ENCODE peak calls at places on chromosomes 6 and 20, in seven cellular contexts. P, I, Z, B, Y, X and E are unnamed samples. For H3K36me3, the result is how much of the 10 kb centered on the place peaks cover.

GRCh38 chr6:133341607-133342158 is 100.5 kb downstream of the EYA4 start:
- DNase-seq in P (no peak), I (no peak), Z (no peak), B (no peak), Y (peak), X (peak), E (no peak)

GRCh38 chr6:82786251-82786650 is 279.4 kb downstream of the UBE3D start:
- DNase-seq in P (no peak), I (no peak), Z (no peak), B (no peak), Y (no peak), X (no peak), E (no peak)

GRCh38 chr20:11181964-11182363 is 508.2 kb upstream of the JAG1 start:
- DNase-seq in P (no peak), I (no peak), Z (no peak), B (no peak), Y (no peak), X (no peak), E (no peak)

GRCh38 chr6:145798530-145798929 is 16.1 kb downstream of the FBXO30 start:
- DNase-seq in P (no peak), I (no peak), Z (no peak), B (no peak), Y (no peak), X (peak), E (no peak)

GRCh38 chr20:60463798-60464197 is 505.6 kb downstream of the CDH26 start:
- DNase-seq in P (no peak), I (no peak), Z (no peak), B (no peak), Y (no peak), X (no peak), E (no peak)

GRCh38 chr6:45625191-45625664 is 247.5 kb upstream of the SUPT3H start:
- DNase-seq in P (no peak), I (no peak), Z (no peak), B (no peak), Y (no peak), X (peak), E (no peak)

GRCh38 chr6:134822920-134823430 is 126.9 kb downstream of the ALDH8A1 start:
- DNase-seq in P (peak), I (peak), Z (peak), B (peak), Y (peak), X (peak), E (peak)

GRCh38 chr6:56385981-56386593 is 138.7 kb upstream of the COL21A1 start:
- DNase-seq in P (no peak), I (no peak), Z (no peak), B (no peak), Y (no peak), X (no peak), E (no peak)

GRCh38 chr6:46799657-46800056 is 6.5 kb downstream of the MEP1A start:
- DNase-seq in P (no peak), I (no peak), Z (no peak), B (no peak), Y (no peak), X (no peak), E (no peak)

GRCh38 chr6:16136536-16137450 is 7.9 kb downstream of the MYLIP start:
- DNase-seq in P (no peak), I (no peak), Z (no peak), B (no peak), Y (no peak), X (peak), E (no peak)

DNA sequence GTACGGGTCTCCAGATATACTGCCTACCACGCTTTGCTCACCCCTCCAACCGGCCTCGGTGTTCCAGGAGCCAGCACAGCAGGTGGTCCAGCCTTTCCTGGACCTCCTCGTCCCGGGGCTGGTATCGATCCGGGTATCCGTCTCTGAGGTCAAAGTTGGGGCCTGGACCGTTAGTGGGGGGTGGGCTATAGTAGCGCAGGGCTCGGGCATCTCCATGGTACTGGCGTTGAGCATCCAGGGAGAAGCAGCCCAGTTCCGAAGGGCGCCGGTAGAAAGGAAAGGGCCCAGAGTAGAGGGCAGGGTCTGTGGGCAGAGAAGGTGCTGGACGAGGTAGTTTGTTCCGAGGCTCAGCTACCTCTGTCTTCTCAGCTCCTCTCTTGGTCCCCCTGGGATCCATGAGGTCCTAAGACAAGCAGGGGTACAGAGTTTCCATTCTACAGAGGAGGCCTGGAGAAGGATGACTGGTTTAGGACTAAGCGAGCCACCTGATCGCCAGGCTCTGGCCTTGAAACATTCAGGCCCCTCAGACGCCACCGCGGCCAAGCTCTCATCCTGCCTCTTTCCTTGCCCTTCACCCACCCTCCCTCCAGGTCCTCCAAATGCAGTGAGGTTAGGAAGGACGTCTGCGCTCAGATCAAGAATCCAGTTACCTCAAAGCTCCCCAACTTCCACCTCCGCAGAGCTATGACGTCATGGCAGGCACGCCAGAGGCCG is 502 bp downstream of the DXO start:
- DNase-seq in P (no peak), I (peak), Z (no peak), B (no peak), Y (no peak), X (no peak), E (no peak)
- H3K4me3 ChIP-seq in P (peak), I (peak), Z (peak), B (peak), Y (peak), X (peak), E (peak)

DNA sequence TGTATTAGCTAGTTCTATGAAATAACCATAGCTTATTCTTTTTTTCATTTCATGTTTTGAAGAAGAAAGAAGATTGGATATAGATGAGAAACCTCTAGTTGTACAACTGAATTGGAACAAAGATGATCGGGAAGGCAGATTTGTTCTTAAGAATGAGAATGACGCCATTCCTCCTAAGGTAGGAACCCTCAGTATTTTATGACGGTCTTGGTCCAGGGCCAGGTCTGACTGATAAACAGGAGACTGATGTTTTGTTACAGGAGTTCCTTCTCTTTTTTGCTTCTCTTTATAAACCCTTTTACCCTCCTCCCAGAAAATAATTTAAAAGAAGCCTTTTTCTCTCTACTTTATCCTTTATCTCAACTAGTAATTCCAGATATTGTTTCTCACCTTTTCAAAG is 43.6 kb downstream of the AFDN start:
- DNase-seq in P (no peak), I (no peak), Z (no peak), B (no peak), Y (no peak), X (no peak), E (no peak)
- H3K36me3 ChIP-seq in P (under half), I (under half), Z (half or more), B (under half), Y (under half), X (under half), E (under half)

DNA sequence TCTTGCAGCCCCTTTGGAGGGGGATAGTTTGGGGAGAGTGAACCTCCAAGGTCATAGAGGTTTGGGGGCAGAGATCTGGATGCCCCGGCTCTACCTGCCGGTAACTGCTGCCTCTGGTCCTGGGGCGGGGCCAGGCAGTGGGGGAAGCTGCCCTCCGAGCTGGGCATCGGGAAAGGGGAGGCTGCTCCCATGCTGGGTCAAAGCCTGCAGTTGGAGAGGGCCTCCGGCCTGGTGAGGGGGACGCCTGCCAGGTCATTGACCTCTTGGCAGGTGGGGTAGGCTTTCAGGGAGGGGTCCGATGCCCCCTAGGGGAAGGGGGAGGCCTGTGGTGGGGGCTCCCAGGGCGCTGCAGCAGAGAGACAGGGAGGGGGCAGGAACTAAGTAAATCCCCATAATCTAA is 7.1 kb downstream of the COL11A2 start:
- DNase-seq in P (no peak), I (peak), Z (no peak), B (no peak), Y (no peak), X (no peak), E (no peak)
- H3K4me3 ChIP-seq in P (no peak), I (no peak), Z (no peak), B (no peak), Y (no peak), X (no peak), E (no peak)

GRCh38 chr6:111673871-111674270 is 68.2 kb upstream of the TRAF3IP2 start:
- DNase-seq in P (no peak), I (no peak), Z (no peak), B (no peak), Y (no peak), X (no peak), E (no peak)

GRCh38 chr6:111674882-111675281 is 69.2 kb upstream of the TRAF3IP2 start:
- DNase-seq in P (no peak), I (no peak), Z (no peak), B (no peak), Y (no peak), X (no peak), E (no peak)

GRCh38 chr6:111674413-111674812 is 68.7 kb upstream of the TRAF3IP2 start:
- DNase-seq in P (no peak), I (no peak), Z (no peak), B (no peak), Y (no peak), X (no peak), E (no peak)

GRCh38 chr6:111676383-111676782 is 70.7 kb upstream of the TRAF3IP2 start:
- DNase-seq in P (no peak), I (no peak), Z (no peak), B (no peak), Y (no peak), X (no peak), E (no peak)

GRCh38 chr6:111673086-111673485 is 67.4 kb upstream of the TRAF3IP2 start:
- DNase-seq in P (no peak), I (no peak), Z (no peak), B (no peak), Y (no peak), X (no peak), E (no peak)
- H3K36me3 ChIP-seq in P (under half), I (under half), Z (half or more), B (under half), Y (under half), X (under half), E (under half)

GRCh38 chr6:119461187-119461586 is 111.6 kb upstream of the MAN1A1 start:
- DNase-seq in P (no peak), I (no peak), Z (no peak), B (no peak), Y (no peak), X (no peak), E (no peak)

GRCh38 chr6:119459207-119459974 is 109.8 kb upstream of the MAN1A1 start:
- DNase-seq in P (no peak), I (no peak), Z (no peak), B (no peak), Y (no peak), X (no peak), E (no peak)

GRCh38 chr6:119466226-119466625 is 116.7 kb upstream of the MAN1A1 start:
- DNase-seq in P (no peak), I (no peak), Z (no peak), B (no peak), Y (no peak), X (no peak), E (no peak)

GRCh38 chr6:119467478-119468081 is 118.0 kb upstream of the MAN1A1 start:
- DNase-seq in P (no peak), I (no peak), Z (no peak), B (no peak), Y (no peak), X (no peak), E (no peak)

GRCh38 chr6:119463081-119463626 is 113.6 kb upstream of the MAN1A1 start:
- DNase-seq in P (no peak), I (no peak), Z (no peak), B (no peak), Y (no peak), X (no peak), E (no peak)
- H3K4me3 ChIP-seq in P (no peak), I (no peak), Z (no peak), B (no peak), Y (no peak), X (no peak), E (no peak)

DNA sequence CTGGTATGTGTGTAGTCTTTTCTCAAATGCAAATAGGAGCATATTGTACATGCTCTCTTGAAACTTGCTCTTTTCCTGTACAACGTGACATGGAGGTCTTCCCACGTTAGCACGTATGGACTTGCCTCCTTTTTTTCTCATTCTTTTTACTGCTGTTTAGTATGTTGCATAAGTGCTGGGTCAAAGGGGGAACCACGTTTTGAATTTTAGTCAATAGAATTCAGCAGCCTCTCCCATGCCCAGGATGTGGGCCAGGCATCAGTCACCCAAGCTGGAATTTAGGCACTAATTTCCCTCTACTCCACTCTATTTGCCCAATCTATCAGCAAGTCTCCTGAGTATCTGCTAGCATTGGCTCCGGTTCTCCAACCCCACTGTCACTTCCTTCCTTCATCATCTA is 41.5 kb upstream of the RNF24 start:
- DNase-seq in P (no peak), I (no peak), Z (no peak), B (no peak), Y (no peak), X (no peak), E (no peak)
- H3K36me3 ChIP-seq in P (under half), I (under half), Z (under half), B (under half), Y (under half), X (under half), E (under half)

GRCh38 chr6:138406443-138406842 is 2.4 kb downstream of the HEBP2 start:
- DNase-seq in P (no peak), I (no peak), Z (no peak), B (no peak), Y (no peak), X (no peak), E (no peak)
- H3K4me3 ChIP-seq in P (no peak), I (no peak), Z (no peak), B (no peak), Y (no peak), X (no peak), E (no peak)

DNA sequence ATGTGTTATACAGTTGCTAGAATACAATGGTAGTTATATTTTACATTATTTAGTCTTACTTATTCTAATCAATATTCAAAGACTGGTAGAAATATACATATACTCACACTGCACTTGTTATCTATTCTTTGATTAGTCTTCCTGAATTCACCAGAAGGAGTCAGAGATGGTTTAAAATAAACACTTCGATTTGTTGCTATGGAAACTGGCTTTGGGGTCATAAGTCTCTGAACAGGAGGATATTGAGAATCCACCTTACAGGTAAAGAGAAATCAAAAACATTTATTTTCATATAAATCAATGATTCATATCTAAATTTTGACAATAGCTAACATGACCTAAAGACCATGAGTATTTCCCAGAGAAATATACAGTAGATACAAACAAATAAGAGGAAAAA is 41.6 kb downstream of the NUP153 start:
- DNase-seq in P (no peak), I (no peak), Z (no peak), B (no peak), Y (no peak), X (no peak), E (no peak)
- H3K36me3 ChIP-seq in P (under half), I (under half), Z (half or more), B (under half), Y (half or more), X (under half), E (under half)